ENCODE peak calls at places on chromosomes 16 and 17, in eight cellular contexts. T, W, J, C, V, L, K and M are unnamed samples.

GRCh38 chr17:37118738-37119137 is 170.0 kb downstream of the AATF start:
- DNase-seq in T (no peak), W (no peak), J (no peak), C (no peak), V (no peak), L (no peak), K (no peak), M (no peak)

GRCh38 chr16:81036751-81037350 is 1.2 kb downstream of the ATMIN start:
- DNase-seq in T (no peak), W (no peak), J (no peak), C (no peak), V (no peak), L (no peak), K (no peak), M (no peak)

GRCh38 chr16:67801889-67802288 is 4.5 kb downstream of the RANBP10 start:
- DNase-seq in T (no peak), W (no peak), J (peak), C (no peak), V (no peak), L (no peak), K (no peak), M (no peak)

GRCh38 chr16:19722981-19723380 is 4.9 kb downstream of the IQCK start:
- DNase-seq in T (no peak), W (no peak), J (no peak), C (no peak), V (no peak), L (no peak), K (no peak), M (no peak)

GRCh38 chr17:80892900-80893603 is 98.6 kb upstream of the CHMP6 start:
- DNase-seq in T (no peak), W (no peak), J (no peak), C (no peak), V (no peak), L (no peak), K (no peak), M (no peak)

GRCh38 chr17:47729486-47729885 is 3.5 kb upstream of the TBX21 start:
- DNase-seq in T (no peak), W (no peak), J (peak), C (no peak), V (no peak), L (no peak), K (no peak), M (no peak)

GRCh38 chr16:68749424-68749823 is 12.3 kb downstream of the CDH1 start:
- DNase-seq in T (no peak), W (no peak), J (no peak), C (no peak), V (no peak), L (no peak), K (no peak), M (no peak)

GRCh38 chr16:87838643-87839541 is 30.4 kb downstream of the SLC7A5 start:
- DNase-seq in T (no peak), W (peak), J (no peak), C (no peak), V (no peak), L (no peak), K (no peak), M (no peak)

GRCh38 chr17:21388944-21389343 is 12.8 kb downstream of the KCNJ12 start:
- DNase-seq in T (no peak), W (no peak), J (no peak), C (no peak), V (no peak), L (no peak), K (no peak), M (no peak)

GRCh38 chr17:7383742-7384488 is 3.0 kb downstream of the TNK1 start:
- DNase-seq in T (peak), W (peak), J (peak), C (peak), V (peak), L (no peak), K (peak), M (no peak)

GRCh38 chr16:48491517-48491916 is 106.3 kb upstream of the SIAH1 start:
- DNase-seq in T (no peak), W (no peak), J (no peak), C (no peak), V (no peak), L (no peak), K (no peak), M (no peak)

GRCh38 chr16:49382916-49383315 is 9.3 kb downstream of the C16orf78 start:
- DNase-seq in T (peak), W (no peak), J (no peak), C (no peak), V (no peak), L (no peak), K (no peak), M (no peak)

GRCh38 chr16:23642246-23642774 is 1.0 kb downstream of the DCTN5 start:
- DNase-seq in T (no peak), W (no peak), J (no peak), C (no peak), V (no peak), L (no peak), K (no peak), M (no peak)

GRCh38 chr17:51371732-51372151 is 111.4 kb downstream of the UTP18 start:
- DNase-seq in T (no peak), W (no peak), J (no peak), C (peak), V (no peak), L (peak), K (no peak), M (no peak)

GRCh38 chr16:79164378-79164720 is 436.2 kb downstream of the MAF start:
- DNase-seq in T (no peak), W (no peak), J (no peak), C (no peak), V (no peak), L (no peak), K (no peak), M (no peak)

GRCh38 chr16:26005336-26005735 is 313.6 kb downstream of the HS3ST4 start:
- DNase-seq in T (no peak), W (no peak), J (no peak), C (no peak), V (no peak), L (no peak), K (no peak), M (no peak)

GRCh38 chr16:27367463-27368357 is 34.3 kb upstream of the IL21R start:
- DNase-seq in T (peak), W (peak), J (peak), C (peak), V (peak), L (peak), K (peak), M (peak)

GRCh38 chr16:87186440-87186839 is 130.8 kb downstream of the C16orf95 start:
- DNase-seq in T (no peak), W (no peak), J (no peak), C (no peak), V (no peak), L (no peak), K (no peak), M (no peak)

GRCh38 chr17:40532520-40533253 is 31.3 kb upstream of the TNS4 start:
- DNase-seq in T (no peak), W (no peak), J (peak), C (no peak), V (peak), L (no peak), K (no peak), M (no peak)

GRCh38 chr16:58042886-58043515 is 17.4 kb downstream of the MMP15 start:
- DNase-seq in T (no peak), W (no peak), J (no peak), C (no peak), V (no peak), L (no peak), K (no peak), M (no peak)

GRCh38 chr17:64281962-64282752 is 19.1 kb upstream of the TEX2 start:
- DNase-seq in T (peak), W (peak), J (peak), C (peak), V (peak), L (peak), K (peak), M (peak)

GRCh38 chr17:17216776-17217175 is 10.6 kb upstream of the PLD6 start:
- DNase-seq in T (no peak), W (no peak), J (no peak), C (no peak), V (no peak), L (no peak), K (no peak), M (no peak)

GRCh38 chr17:20314834-20315233 is 152.5 kb downstream of the LGALS9B start:
- DNase-seq in T (no peak), W (no peak), J (no peak), C (no peak), V (no peak), L (no peak), K (no peak), M (no peak)

GRCh38 chr17:50638851-50639767 is 4.4 kb downstream of the ABCC3 start:
- DNase-seq in T (peak), W (peak), J (peak), C (no peak), V (peak), L (peak), K (no peak), M (peak)

GRCh38 chr16:84144859-84145639 is at the start of the genes DNAAF1 and HSDL1:
- DNase-seq in T (peak), W (peak), J (peak), C (peak), V (peak), L (peak), K (peak), M (peak)

GRCh38 chr16:30876867-30877266 is 17.0 kb downstream of the BCL7C start:
- DNase-seq in T (no peak), W (no peak), J (no peak), C (no peak), V (peak), L (no peak), K (no peak), M (no peak)

GRCh38 chr17:11485336-11485735 is 112.9 kb upstream of the DNAH9 start:
- DNase-seq in T (no peak), W (no peak), J (no peak), C (no peak), V (no peak), L (no peak), K (no peak), M (no peak)

GRCh38 chr16:23119570-23119969 is 29.7 kb downstream of the USP31 start:
- DNase-seq in T (no peak), W (no peak), J (no peak), C (no peak), V (no peak), L (no peak), K (no peak), M (no peak)

GRCh38 chr17:7034955-7035590 is 742 bp upstream of the SLC16A13 start:
- DNase-seq in T (no peak), W (no peak), J (no peak), C (no peak), V (no peak), L (no peak), K (no peak), M (no peak)

GRCh38 chr17:38451840-38452529 is 23.7 kb downstream of the ARHGAP23 start:
- DNase-seq in T (no peak), W (no peak), J (no peak), C (no peak), V (no peak), L (no peak), K (no peak), M (peak)

GRCh38 chr16:19874026-19874425 is 10.6 kb downstream of the GPRC5B start:
- DNase-seq in T (no peak), W (no peak), J (no peak), C (no peak), V (no peak), L (no peak), K (no peak), M (no peak)

GRCh38 chr17:77874303-77875050 is 84.0 kb upstream of the TNRC6C start:
- DNase-seq in T (no peak), W (no peak), J (peak), C (no peak), V (no peak), L (no peak), K (no peak), M (no peak)

GRCh38 chr16:27689711-27690110 is 139.8 kb downstream of the KATNIP start:
- DNase-seq in T (no peak), W (no peak), J (no peak), C (no peak), V (no peak), L (no peak), K (no peak), M (no peak)

GRCh38 chr17:50514936-50515702 is 6.9 kb downstream of the MYCBPAP start:
- DNase-seq in T (no peak), W (no peak), J (peak), C (no peak), V (peak), L (peak), K (no peak), M (peak)

GRCh38 chr16:50038756-50039529 is 13.9 kb downstream of the CNEP1R1 start:
- DNase-seq in T (peak), W (peak), J (no peak), C (no peak), V (peak), L (no peak), K (no peak), M (no peak)

GRCh38 chr16:89919535-89920406 is 1.1 kb downstream of the MC1R start:
- DNase-seq in T (no peak), W (no peak), J (no peak), C (no peak), V (no peak), L (no peak), K (no peak), M (no peak)

GRCh38 chr16:72025404-72026114 is 17.0 kb downstream of the DHODH start:
- DNase-seq in T (no peak), W (no peak), J (no peak), C (no peak), V (no peak), L (no peak), K (no peak), M (no peak)

GRCh38 chr16:64975821-64976220 is 146.0 kb downstream of the CDH11 start:
- DNase-seq in T (no peak), W (no peak), J (no peak), C (no peak), V (no peak), L (no peak), K (no peak), M (no peak)

GRCh38 chr16:64969221-64969620 is 152.6 kb downstream of the CDH11 start:
- DNase-seq in T (no peak), W (no peak), J (no peak), C (no peak), V (no peak), L (no peak), K (no peak), M (no peak)

GRCh38 chr16:64974381-64974780 is 147.5 kb downstream of the CDH11 start:
- DNase-seq in T (no peak), W (no peak), J (no peak), C (no peak), V (no peak), L (no peak), K (no peak), M (no peak)

GRCh38 chr16:64971211-64971610 is 150.7 kb downstream of the CDH11 start:
- DNase-seq in T (no peak), W (no peak), J (no peak), C (no peak), V (no peak), L (no peak), K (no peak), M (no peak)
- TF ChIP-seq POLR2AphosphoS5 in T (no peak), W (no peak), J (no peak), C (no peak), V (no peak), L (no peak), K (no peak), M (no peak)

GRCh38 chr17:1909985-1910384 is 80.2 kb downstream of the RPA1 start:
- DNase-seq in T (no peak), W (no peak), J (no peak), C (no peak), V (no peak), L (no peak), K (no peak), M (no peak)
- TF ChIP-seq POLR2A in T (no peak), W (no peak), J (no peak), C (no peak), V (no peak), L (no peak), K (no peak), M (no peak)

GRCh38 chr17:72123964-72124791 is 3.4 kb downstream of the SOX9 start:
- DNase-seq in T (peak), W (no peak), J (no peak), C (no peak), V (no peak), L (no peak), K (no peak), M (no peak)

GRCh38 chr17:72125742-72126141 is 4.9 kb downstream of the SOX9 start:
- DNase-seq in T (no peak), W (no peak), J (no peak), C (no peak), V (no peak), L (no peak), K (no peak), M (no peak)

GRCh38 chr17:72123496-72123963 is 2.7 kb downstream of the SOX9 start:
- DNase-seq in T (no peak), W (peak), J (no peak), C (no peak), V (no peak), L (no peak), K (no peak), M (no peak)

GRCh38 chr17:72125226-72125651 is 4.4 kb downstream of the SOX9 start:
- DNase-seq in T (peak), W (no peak), J (no peak), C (no peak), V (no peak), L (no peak), K (no peak), M (no peak)

DNA sequence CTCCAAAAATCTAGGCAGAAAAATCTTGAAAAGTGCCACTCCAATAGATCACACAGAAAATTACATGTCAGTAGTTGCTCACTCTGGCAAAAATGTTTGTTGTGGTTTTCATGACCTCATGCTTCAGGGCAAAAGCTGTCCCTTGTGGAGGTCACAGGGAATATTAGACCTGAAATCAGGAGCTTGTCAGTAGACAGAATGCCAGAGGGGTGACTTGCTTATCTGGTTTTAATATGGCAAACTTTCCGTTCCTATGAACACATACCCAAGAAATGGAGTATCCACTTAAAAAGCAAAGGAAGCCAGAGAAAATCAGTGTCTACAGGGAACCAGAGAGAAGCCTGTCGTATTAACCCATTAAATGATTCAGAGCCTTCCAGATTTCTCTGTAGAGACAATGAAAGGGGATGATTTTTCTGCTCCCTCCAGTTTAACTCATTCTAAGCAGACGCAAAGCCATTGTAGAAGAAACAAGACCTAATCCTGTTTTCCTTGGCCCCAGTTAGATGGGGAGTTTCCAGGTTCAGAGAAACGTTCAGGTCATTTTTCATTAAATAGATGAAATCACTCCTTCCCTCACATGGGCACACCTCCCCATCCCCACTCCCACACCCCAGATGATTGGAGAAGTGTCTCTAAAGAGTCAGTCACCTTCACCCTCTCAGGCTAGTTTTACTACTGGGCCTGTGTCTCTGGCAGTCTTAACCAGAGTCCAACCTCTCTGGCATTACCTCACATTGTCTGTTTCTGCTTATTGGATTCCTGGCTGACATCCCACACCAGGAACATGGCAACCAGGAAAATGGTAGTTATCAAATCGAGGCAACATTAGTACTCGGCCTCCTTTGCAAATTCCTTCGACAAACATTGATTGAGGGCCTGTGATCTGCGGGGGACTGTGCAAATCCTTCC is 6.0 kb downstream of the SOX9 start:
- DNase-seq in T (peak), W (peak), J (no peak), C (no peak), V (no peak), L (peak), K (no peak), M (no peak)
- TF ChIP-seq POLR2AphosphoS5 in T (no peak), W (peak), J (no peak), C (no peak), V (no peak), L (no peak), K (peak), M (no peak)

GRCh38 chr16:12390074-12390473 is 413.5 kb downstream of the SNX29 start:
- DNase-seq in T (no peak), W (no peak), J (no peak), C (no peak), V (no peak), L (no peak), K (no peak), M (no peak)

GRCh38 chr16:12392585-12393089 is 411.1 kb downstream of the CPPED1 start:
- DNase-seq in T (peak), W (no peak), J (no peak), C (no peak), V (peak), L (no peak), K (no peak), M (no peak)

GRCh38 chr16:12393208-12393607 is 410.5 kb downstream of the CPPED1 start:
- DNase-seq in T (no peak), W (no peak), J (no peak), C (no peak), V (no peak), L (no peak), K (no peak), M (no peak)

GRCh38 chr16:12391974-12392373 is 411.7 kb downstream of the CPPED1 start:
- DNase-seq in T (no peak), W (no peak), J (no peak), C (no peak), V (no peak), L (no peak), K (no peak), M (no peak)

DNA sequence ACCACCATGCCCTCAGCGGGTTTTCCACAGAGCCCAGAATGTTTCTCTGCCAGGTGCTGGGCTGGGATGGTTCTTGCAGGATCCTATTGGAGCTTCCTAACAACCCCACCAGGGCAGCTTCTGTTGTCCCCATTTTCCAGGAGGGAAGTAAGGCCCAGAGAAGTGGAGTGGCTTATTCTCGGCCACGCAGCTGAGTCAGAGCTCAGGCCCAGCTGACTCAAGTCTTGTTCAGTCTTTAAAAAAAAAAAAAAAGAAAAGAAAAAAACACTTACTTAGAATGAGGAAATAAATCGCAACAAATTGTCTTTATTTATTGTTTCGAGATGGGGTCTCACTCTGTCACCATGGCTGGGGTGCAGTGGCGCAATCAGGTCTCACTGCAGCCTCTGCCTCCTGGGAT is 413.0 kb downstream of the CPPED1 start:
- DNase-seq in T (no peak), W (no peak), J (no peak), C (no peak), V (no peak), L (no peak), K (no peak), M (no peak)
- TF ChIP-seq POLR2A in T (no peak), W (no peak), J (no peak), C (no peak), V (no peak), L (no peak), K (no peak), M (no peak)

GRCh38 chr17:42133461-42134041 is 10.9 kb downstream of the HSPB9 start:
- DNase-seq in T (peak), W (no peak), J (peak), C (no peak), V (no peak), L (no peak), K (peak), M (no peak)
- TF ChIP-seq POLR2AphosphoS5 in T (no peak), W (no peak), J (peak), C (no peak), V (no peak), L (no peak), K (peak), M (no peak)

GRCh38 chr17:76827736-76828135 is 40.5 kb upstream of the MGAT5B start:
- DNase-seq in T (no peak), W (no peak), J (no peak), C (no peak), V (no peak), L (no peak), K (no peak), M (no peak)

GRCh38 chr17:76831316-76831715 is 36.9 kb upstream of the MGAT5B start:
- DNase-seq in T (no peak), W (no peak), J (no peak), C (no peak), V (no peak), L (peak), K (no peak), M (no peak)

GRCh38 chr17:76824103-76824502 is 44.1 kb upstream of the MGAT5B start:
- DNase-seq in T (no peak), W (no peak), J (no peak), C (no peak), V (no peak), L (no peak), K (no peak), M (no peak)

GRCh38 chr17:76822184-76822778 is 45.9 kb upstream of the MGAT5B start:
- DNase-seq in T (no peak), W (no peak), J (no peak), C (no peak), V (no peak), L (no peak), K (no peak), M (no peak)

GRCh38 chr17:76826290-76827138 is 41.7 kb upstream of the MGAT5B start:
- DNase-seq in T (no peak), W (no peak), J (no peak), C (no peak), V (no peak), L (no peak), K (no peak), M (no peak)
- TF ChIP-seq POLR2A in T (no peak), W (no peak), J (no peak), C (no peak), V (no peak), L (no peak), K (no peak), M (no peak)

GRCh38 chr17:42413464-42414040 is 9.5 kb downstream of the CAVIN1 start:
- DNase-seq in T (no peak), W (no peak), J (no peak), C (no peak), V (no peak), L (no peak), K (no peak), M (no peak)
- TF ChIP-seq POLR2AphosphoS5 in T (no peak), W (no peak), J (no peak), C (no peak), V (no peak), L (no peak), K (no peak), M (no peak)